ENCODE peak calls at places on chromosomes 4 and X, in six cellular contexts. E, Z, X, R, A and D are unnamed samples. For H3K9me3, the result is how much of the 10 kb centered on the place peaks cover.

GRCh38 chr4:126269106-126269505 is 954.4 kb downstream of the FAT4 start:
- DNase-seq in E (no peak), Z (no peak), X (no peak), R (no peak), A (peak), D (no peak)

GRCh38 chrX:29560065-29560464 is 655.3 kb upstream of the MAGEB2 start:
- DNase-seq in E (no peak), Z (no peak), X (no peak), R (no peak), A (no peak), D (no peak)

GRCh38 chrX:23756165-23756564 is 13.1 kb upstream of the ACOT9 start:
- DNase-seq in E (no peak), Z (peak), X (peak), R (no peak), A (peak), D (peak)

GRCh38 chr4:175560628-175561027 is 251.4 kb downstream of the GPM6A start:
- DNase-seq in E (no peak), Z (peak), X (no peak), R (no peak), A (no peak), D (no peak)

GRCh38 chr4:26127001-26127400 is 193.8 kb upstream of the RBPJ start:
- DNase-seq in E (no peak), Z (no peak), X (no peak), R (no peak), A (no peak), D (no peak)

GRCh38 chr4:6681191-6681590 is 12.5 kb upstream of the S100P start:
- DNase-seq in E (no peak), Z (no peak), X (no peak), R (no peak), A (no peak), D (no peak)

GRCh38 chrX:107675823-107676555 is 47.7 kb downstream of the PRPS1 start:
- DNase-seq in E (no peak), Z (peak), X (no peak), R (no peak), A (peak), D (no peak)

GRCh38 chrX:77962068-77962902 is 7.2 kb downstream of the PGAM4 start:
- DNase-seq in E (no peak), Z (no peak), X (no peak), R (no peak), A (peak), D (no peak)

GRCh38 chrX:123899701-123900100 is 39.8 kb downstream of the XIAP start:
- DNase-seq in E (no peak), Z (no peak), X (no peak), R (no peak), A (no peak), D (no peak)

GRCh38 chrX:111083101-111083500 is 12.9 kb upstream of the PAK3 start:
- DNase-seq in E (no peak), Z (peak), X (no peak), R (no peak), A (peak), D (no peak)

GRCh38 chrX:9535101-9535500 is 70.2 kb downstream of the TBL1X start:
- DNase-seq in E (no peak), Z (no peak), X (no peak), R (no peak), A (no peak), D (no peak)

GRCh38 chrX:70013483-70014222 is 36.1 kb downstream of the AWAT2 start:
- DNase-seq in E (no peak), Z (no peak), X (no peak), R (no peak), A (peak), D (no peak)

GRCh38 chrX:40684092-40684491 is 36.7 kb upstream of the CXorf38 start:
- DNase-seq in E (no peak), Z (no peak), X (peak), R (no peak), A (no peak), D (no peak)

GRCh38 chr4:52721968-52722814 is 29.0 kb downstream of the ERVMER34-1 start:
- DNase-seq in E (peak), Z (peak), X (peak), R (peak), A (peak), D (peak)

GRCh38 chrX:153464116-153464515 is 6.3 kb downstream of the HAUS7 start:
- DNase-seq in E (no peak), Z (no peak), X (no peak), R (no peak), A (no peak), D (no peak)

GRCh38 chr4:85747871-85748491 is 273.0 kb downstream of the ARHGAP24 start:
- DNase-seq in E (peak), Z (peak), X (peak), R (no peak), A (peak), D (no peak)

GRCh38 chr4:118757761-118758213 is 72.6 kb downstream of the METTL14 start:
- DNase-seq in E (no peak), Z (peak), X (no peak), R (no peak), A (peak), D (no peak)

GRCh38 chr4:17029964-17030363 is 131.5 kb upstream of the LDB2 start:
- DNase-seq in E (no peak), Z (no peak), X (no peak), R (no peak), A (no peak), D (no peak)

GRCh38 chr4:55132775-55133174 is 7.4 kb upstream of the KDR start:
- DNase-seq in E (no peak), Z (no peak), X (peak), R (no peak), A (no peak), D (no peak)

GRCh38 chr4:54439831-54440243 is 210.7 kb downstream of the PDGFRA start:
- DNase-seq in E (no peak), Z (peak), X (peak), R (peak), A (peak), D (no peak)

GRCh38 chr4:110953191-110953590 is 330.3 kb upstream of the PITX2 start:
- DNase-seq in E (no peak), Z (no peak), X (no peak), R (no peak), A (no peak), D (no peak)

GRCh38 chrX:75655627-75656026 is 129.4 kb downstream of the MAGEE2 start:
- DNase-seq in E (no peak), Z (no peak), X (no peak), R (no peak), A (no peak), D (no peak)

GRCh38 chr4:172683016-172683415 is 485.6 kb upstream of the GALNT7 start:
- DNase-seq in E (no peak), Z (no peak), X (no peak), R (no peak), A (no peak), D (no peak)

GRCh38 chr4:52202251-52202779 is 151.2 kb downstream of the SPATA18 start:
- DNase-seq in E (no peak), Z (no peak), X (peak), R (no peak), A (no peak), D (no peak)

GRCh38 chr4:159395693-159396092 is 292.8 kb downstream of the RAPGEF2 start:
- DNase-seq in E (no peak), Z (peak), X (no peak), R (no peak), A (no peak), D (no peak)

GRCh38 chrX:144253356-144253755 is 369.5 kb downstream of the UBE2NL start:
- DNase-seq in E (no peak), Z (no peak), X (no peak), R (no peak), A (no peak), D (no peak)

GRCh38 chrX:139170526-139171173 is 359.9 kb upstream of the F9 start:
- DNase-seq in E (no peak), Z (no peak), X (no peak), R (no peak), A (no peak), D (no peak)

GRCh38 chr4:145843651-145844050 is 95.0 kb downstream of the ZNF827 start:
- DNase-seq in E (no peak), Z (no peak), X (no peak), R (no peak), A (no peak), D (no peak)

GRCh38 chr4:113059783-113060182 is 10.3 kb downstream of the ANK2 start:
- DNase-seq in E (no peak), Z (no peak), X (no peak), R (no peak), A (no peak), D (no peak)

GRCh38 chrX:106612403-106612789 is 618 bp downstream of the RADX start:
- DNase-seq in E (no peak), Z (peak), X (peak), R (no peak), A (no peak), D (no peak)

GRCh38 chr4:6751611-6752485 is 30.7 kb upstream of the KIAA0232 start:
- DNase-seq in E (no peak), Z (no peak), X (no peak), R (no peak), A (no peak), D (no peak)

GRCh38 chr4:87697272-87697671 is 47.2 kb downstream of the DMP1 start:
- DNase-seq in E (no peak), Z (peak), X (no peak), R (no peak), A (no peak), D (no peak)

GRCh38 chrX:24494544-24495113 is 29.5 kb downstream of the PDK3 start:
- DNase-seq in E (peak), Z (peak), X (peak), R (no peak), A (peak), D (no peak)

GRCh38 chr4:88320780-88321373 is 36.5 kb upstream of the PPM1K start:
- DNase-seq in E (no peak), Z (no peak), X (no peak), R (peak), A (peak), D (no peak)

GRCh38 chr4:16050669-16051068 is 33.2 kb downstream of the PROM1 start:
- DNase-seq in E (no peak), Z (no peak), X (no peak), R (no peak), A (no peak), D (no peak)

GRCh38 chr4:7625073-7625472 is 190.3 kb upstream of the PSAPL1 start:
- DNase-seq in E (peak), Z (no peak), X (no peak), R (no peak), A (no peak), D (no peak)

GRCh38 chr4:26116057-26116456 is 202.0 kb downstream of the SMIM20 start:
- DNase-seq in E (no peak), Z (no peak), X (no peak), R (no peak), A (no peak), D (no peak)

GRCh38 chrX:41118156-41118555 is 32.9 kb downstream of the USP9X start:
- DNase-seq in E (no peak), Z (no peak), X (no peak), R (no peak), A (no peak), D (no peak)

GRCh38 chr4:10732235-10732975 is 47.8 kb upstream of the CLNK start:
- DNase-seq in E (no peak), Z (no peak), X (no peak), R (no peak), A (no peak), D (no peak)

GRCh38 chrX:127873637-127874036 is 178.6 kb downstream of the ACTRT1 start:
- DNase-seq in E (no peak), Z (no peak), X (no peak), R (no peak), A (no peak), D (no peak)

DNA sequence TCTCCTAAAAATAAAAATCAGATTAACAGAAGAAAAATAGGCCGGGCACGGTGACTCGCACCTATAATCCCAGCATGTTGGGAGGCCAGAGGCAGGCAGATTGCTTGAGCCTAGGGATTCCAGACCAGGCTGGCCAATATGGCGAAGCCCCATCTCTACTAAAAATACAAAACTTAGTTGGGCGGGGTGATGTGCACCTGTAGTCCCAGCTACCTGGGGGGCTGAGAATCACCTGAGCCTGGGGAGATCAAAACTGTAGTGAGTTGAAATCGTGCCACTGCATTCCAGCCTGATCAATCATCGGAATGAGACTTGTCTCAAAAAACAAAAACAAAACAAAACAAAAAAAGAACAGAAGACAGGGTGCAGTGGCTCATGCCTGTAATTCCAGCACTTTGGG is 32.8 kb upstream of the NOCT start:
- DNase-seq in E (no peak), Z (no peak), X (no peak), R (no peak), A (no peak), D (no peak)
- H3K27ac ChIP-seq in E (no peak), Z (no peak), X (no peak), R (peak), A (no peak), D (no peak)

DNA sequence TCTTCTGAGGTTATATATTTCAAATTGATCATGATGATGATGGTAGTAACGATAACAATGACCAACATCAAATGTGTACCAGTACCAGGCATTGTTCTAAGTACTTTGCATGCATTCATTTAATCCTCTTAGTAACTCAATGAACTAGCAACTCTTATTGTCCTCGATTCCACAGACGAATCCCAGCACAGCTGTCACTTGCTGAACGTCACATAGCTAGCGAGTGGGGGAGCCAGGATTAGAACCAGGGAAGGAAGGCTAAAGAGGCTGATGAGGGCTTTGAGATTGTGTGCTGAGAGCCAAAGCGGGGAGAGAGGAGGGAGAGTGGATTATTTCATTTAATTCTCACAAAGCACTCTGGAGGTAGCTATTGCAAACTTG is 103.6 kb downstream of the PHOX2B start:
- DNase-seq in E (no peak), Z (no peak), X (peak), R (no peak), A (no peak), D (no peak)
- H3K4me3 ChIP-seq in E (no peak), Z (no peak), X (peak), R (no peak), A (no peak), D (no peak)

DNA sequence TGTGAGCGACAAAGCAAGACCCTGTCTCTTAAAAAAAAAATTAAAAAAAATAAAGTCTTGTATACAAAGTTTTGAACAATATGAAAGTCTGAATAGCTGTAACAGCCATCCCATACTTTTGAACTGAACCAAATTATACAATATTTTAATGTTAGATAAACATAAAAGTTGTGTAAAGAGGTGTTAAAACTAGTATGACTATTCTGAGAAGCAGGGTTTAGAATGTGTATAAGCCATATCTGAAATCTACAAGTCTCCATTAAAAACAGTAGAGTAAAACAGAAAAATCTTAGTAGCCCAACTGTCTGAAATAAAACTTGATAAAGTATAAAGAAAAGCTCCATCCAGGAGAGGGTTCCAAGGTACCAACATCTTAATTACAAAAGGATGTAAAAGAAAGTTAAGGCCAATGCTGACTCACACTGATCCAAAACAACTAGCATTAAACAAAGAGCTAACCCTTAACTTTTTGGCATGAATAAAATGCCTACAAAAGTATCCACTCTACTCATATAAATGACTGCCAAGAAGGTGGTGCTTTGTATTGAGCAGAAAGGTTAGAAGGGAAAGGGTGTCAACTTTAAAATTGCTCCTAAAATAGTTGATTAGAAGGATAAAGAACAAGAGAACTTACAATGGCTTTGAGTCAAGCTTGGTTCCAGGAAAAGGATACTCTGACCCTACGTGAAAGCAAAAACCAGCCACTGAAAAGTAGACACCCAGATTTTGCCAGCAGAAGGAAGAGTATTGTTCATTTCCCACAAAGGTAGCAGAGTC is 18.5 kb downstream of the CNOT6L start:
- DNase-seq in E (no peak), Z (peak), X (no peak), R (no peak), A (peak), D (no peak)
- H3K9me3 ChIP-seq in E (under half), Z (under half), X (under half), R (under half), A (under half), D (under half)

DNA sequence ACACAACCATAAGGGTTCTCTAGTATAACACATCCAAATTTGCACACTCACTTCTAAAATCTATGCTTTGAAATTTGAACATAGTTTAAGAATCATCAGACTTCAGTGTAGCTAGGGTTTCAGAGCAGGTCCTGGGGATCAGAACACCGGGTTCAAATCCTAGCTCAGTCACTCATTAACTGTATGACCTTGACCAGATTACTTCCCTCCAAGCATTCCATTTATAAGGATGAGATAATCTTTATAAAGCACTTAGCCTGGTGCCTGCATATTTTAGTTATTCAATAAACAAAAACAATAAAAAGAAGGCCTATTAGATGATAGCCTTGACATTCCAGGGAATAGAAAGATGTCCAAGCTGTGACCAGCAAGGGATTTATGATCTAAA is 4.8 kb upstream of the STBD1 start:
- DNase-seq in E (no peak), Z (no peak), X (no peak), R (no peak), A (no peak), D (no peak)
- H3K27ac ChIP-seq in E (no peak), Z (no peak), X (no peak), R (peak), A (peak), D (no peak)

DNA sequence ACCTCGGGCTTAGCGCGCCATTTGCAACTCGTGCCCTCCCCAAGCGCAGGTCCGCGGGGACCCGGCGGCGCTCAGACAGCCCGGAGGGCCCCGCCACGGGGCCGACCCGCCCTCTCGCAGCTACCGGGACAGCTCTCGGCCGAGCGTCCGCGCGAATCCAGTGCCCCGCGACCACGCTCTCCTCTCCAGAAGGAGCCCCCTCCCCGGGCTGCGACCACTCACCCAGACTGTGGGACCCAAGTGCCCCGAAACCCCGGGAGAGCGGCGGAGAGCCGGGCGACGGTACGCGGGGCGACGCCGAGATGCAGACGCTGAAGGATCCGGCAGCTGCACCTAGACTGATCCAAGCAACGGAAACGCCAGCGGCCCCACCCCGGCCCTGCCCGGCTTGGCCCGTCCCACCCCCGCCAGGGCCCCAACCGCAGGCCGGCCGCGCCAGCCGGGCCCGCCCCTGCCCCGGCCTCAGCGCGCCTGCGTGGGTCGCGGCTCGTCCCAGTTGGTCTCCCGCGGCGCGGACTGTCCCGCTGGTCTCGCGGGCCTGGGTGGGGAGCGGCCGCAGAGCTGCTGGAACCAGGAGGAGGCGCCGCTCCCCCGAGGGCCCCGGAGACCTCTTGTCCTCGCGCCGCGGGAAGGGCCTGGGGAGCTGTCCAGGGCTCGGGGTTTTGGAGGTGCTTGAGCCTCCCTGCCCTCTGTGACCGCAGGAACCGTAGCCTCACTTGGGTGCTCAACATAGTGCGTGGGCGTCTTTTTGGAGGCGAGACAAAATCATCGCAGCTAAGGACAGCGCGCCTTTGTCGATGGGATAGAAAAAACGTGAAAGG is at the start of gene ANXA5:
- DNase-seq in E (peak), Z (peak), X (peak), R (peak), A (peak), D (peak)
- H3K4me3 ChIP-seq in E (peak), Z (peak), X (peak), R (peak), A (peak), D (peak)